ENCODE peak calls at places on chromosomes 6 and 20, in nine cellular contexts. J is transverse colon, D is GM06990, B is fibroblast of lung, E is AG09309, C is endothelial cell of umbilical vein, M is MCF 10A, P is omental fat pad, Q is WERI-Rb-1. W is an unnamed sample.

GRCh38 chr6:90458353-90459224 is 128.3 kb downstream of the MAP3K7 start:
- DNase-seq in D (no peak), E (no peak), C (no peak), Q (no peak), M (peak), P (no peak), B (peak), J (no peak), W (no peak)

GRCh38 chr20:61439251-61439650 is 187.2 kb downstream of the CDH4 start:
- DNase-seq in J (no peak), B (no peak), M (peak), P (no peak), C (no peak), Q (no peak), E (no peak), D (no peak), W (no peak)

GRCh38 chr20:51563597-51564332 is 21.2 kb upstream of the NFATC2 start:
- DNase-seq in M (peak), P (peak), D (no peak), B (peak), Q (no peak), C (peak), E (peak), J (peak), W (no peak)

GRCh38 chr6:85464260-85464644 is 14.4 kb downstream of the NT5E start:
- DNase-seq in J (no peak), P (no peak), D (no peak), C (peak), M (peak), Q (no peak), E (peak), B (peak), W (no peak)

GRCh38 chr20:63080411-63080810 is 73.6 kb upstream of the BHLHE23 start:
- DNase-seq in C (no peak), P (no peak), J (no peak), M (no peak), B (no peak), D (no peak), E (no peak), Q (no peak), W (no peak)

GRCh38 chr6:50602191-50602810 is 111.0 kb upstream of the TFAP2D start:
- DNase-seq in B (peak), E (no peak), D (peak), Q (peak), M (peak), J (no peak), P (no peak), C (peak), W (peak)

GRCh38 chr6:107695061-107695715 is 128.9 kb downstream of the SCML4 start:
- DNase-seq in P (no peak), B (no peak), J (no peak), M (peak), C (no peak), D (no peak), E (no peak), Q (no peak), W (no peak)

GRCh38 chr6:52514514-52514913 is 62.3 kb downstream of the TRAM2 start:
- DNase-seq in D (no peak), B (peak), M (peak), Q (peak), E (no peak), C (no peak), P (no peak), J (no peak), W (no peak)

GRCh38 chr20:16474342-16474741 is 98.9 kb downstream of the KIF16B start:
- DNase-seq in M (no peak), J (no peak), Q (no peak), C (no peak), P (no peak), D (no peak), E (no peak), B (no peak), W (no peak)

DNA sequence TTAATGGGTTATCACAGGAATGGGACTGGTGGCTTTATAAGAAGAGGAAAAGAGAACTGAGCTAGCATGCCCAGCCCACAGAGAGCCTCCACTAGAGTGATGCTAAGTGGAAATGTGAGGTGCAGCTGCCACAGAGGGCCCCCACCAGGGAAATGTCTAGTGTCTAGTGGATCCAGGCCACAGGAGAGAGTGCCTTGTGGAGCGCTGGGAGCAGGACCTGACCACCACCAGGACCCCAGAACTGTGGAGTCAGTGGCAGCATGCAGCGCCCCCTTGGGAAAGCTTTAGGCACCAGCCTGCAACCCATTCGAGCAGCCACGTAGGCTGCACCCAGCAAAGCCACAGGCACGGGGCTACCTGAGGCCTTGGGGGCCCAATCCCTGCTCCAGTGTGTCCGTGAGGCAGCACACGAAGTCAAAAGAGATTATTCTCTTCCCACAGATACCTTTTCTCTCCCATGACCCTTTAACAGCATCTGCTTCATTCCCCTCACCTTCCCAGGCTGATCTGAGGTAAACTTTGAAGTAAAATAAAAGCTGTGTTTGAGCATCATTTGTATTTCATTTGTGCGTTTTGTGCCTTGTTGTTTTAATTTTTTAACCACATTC is 4.4 kb downstream of the HLA-E start:
- DNase-seq in D (no peak), B (no peak), J (no peak), P (no peak), M (no peak), C (peak), Q (no peak), E (no peak), W (no peak)
- TF ChIP-seq CTCF in D (peak), B (peak), J (peak), P (no peak), M (no peak), C (peak), Q (peak), E (no peak), W (peak)

DNA sequence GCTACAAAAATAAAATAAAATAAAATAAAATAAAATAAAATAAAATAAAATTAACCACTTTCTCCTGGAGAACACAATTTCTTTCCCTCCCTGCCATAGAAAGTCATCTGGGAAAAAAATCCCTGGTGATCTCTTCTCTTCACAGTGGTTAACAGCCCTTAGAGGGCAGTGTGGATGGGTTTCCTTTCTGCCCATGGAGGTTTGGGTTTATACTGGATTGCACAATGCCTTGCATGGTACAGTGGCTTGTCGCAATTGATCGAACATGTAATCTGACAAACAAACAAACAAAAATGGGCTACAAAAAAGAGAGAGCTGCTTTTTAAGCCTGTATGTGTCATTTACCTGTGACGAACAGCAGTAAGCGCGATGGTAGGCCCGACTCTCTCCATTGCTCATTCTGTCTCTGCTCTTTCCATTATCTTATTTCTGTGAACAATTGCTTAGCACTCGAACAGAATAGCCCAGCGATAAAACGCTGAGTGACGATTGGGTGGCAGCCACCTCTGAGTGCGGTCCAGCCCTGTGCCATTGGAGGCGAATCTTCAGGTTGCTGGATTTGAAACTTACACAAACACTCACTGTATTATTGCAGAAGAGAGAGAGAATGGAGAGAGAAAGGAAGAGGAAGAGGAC is 166.1 kb downstream of the CD83 start:
- DNase-seq in J (no peak), M (peak), C (no peak), B (no peak), E (no peak), Q (peak), P (no peak), D (no peak), W (no peak)
- TF ChIP-seq CTCF in J (no peak), M (no peak), C (no peak), B (peak), E (peak), Q (peak), P (no peak), D (no peak), W (no peak)

DNA sequence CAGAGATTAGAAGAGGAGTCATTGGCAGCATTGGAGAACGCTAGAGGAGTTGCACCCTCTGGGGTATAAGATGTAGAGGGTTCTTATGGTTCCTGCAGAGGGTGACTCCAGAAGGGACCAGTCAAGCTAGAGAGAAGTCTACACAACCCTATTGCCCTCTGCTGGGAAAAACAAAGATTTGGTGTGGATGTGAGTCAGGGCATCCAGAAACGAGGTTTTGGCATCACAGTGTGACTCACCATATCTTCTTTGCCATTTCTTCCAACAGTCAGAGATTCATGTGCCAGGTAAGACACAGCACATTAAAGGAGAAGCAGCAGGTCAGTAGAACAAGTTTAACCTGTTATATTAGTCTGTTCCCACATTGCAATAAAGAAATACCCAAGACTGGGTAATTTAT is 598.8 kb downstream of the MAFB start:
- DNase-seq in M (peak), C (no peak), P (no peak), J (no peak), Q (no peak), B (no peak), D (no peak), E (no peak), W (no peak)
- TF ChIP-seq CTCF in M (no peak), C (no peak), P (no peak), J (no peak), Q (no peak), B (no peak), D (no peak), E (no peak), W (no peak)

GRCh38 chr20:2654831-2655230 is 2.4 kb downstream of the NOP56 start:
- DNase-seq in E (no peak), J (no peak), Q (no peak), P (no peak), D (no peak), C (no peak), M (no peak), B (no peak), W (no peak)

GRCh38 chr20:2657241-2657640 is 4.8 kb downstream of the NOP56 start:
- DNase-seq in E (no peak), P (no peak), C (no peak), D (no peak), B (no peak), J (no peak), M (no peak), Q (no peak), W (no peak)

GRCh38 chr20:2656471-2657117 is 4.2 kb downstream of the NOP56 start:
- DNase-seq in E (no peak), M (no peak), Q (no peak), C (no peak), B (no peak), J (no peak), P (no peak), D (no peak), W (no peak)

GRCh38 chr20:2654384-2654822 is 2.0 kb downstream of the NOP56 start:
- DNase-seq in B (no peak), Q (no peak), D (no peak), P (no peak), C (no peak), J (no peak), M (no peak), E (no peak), W (no peak)

DNA sequence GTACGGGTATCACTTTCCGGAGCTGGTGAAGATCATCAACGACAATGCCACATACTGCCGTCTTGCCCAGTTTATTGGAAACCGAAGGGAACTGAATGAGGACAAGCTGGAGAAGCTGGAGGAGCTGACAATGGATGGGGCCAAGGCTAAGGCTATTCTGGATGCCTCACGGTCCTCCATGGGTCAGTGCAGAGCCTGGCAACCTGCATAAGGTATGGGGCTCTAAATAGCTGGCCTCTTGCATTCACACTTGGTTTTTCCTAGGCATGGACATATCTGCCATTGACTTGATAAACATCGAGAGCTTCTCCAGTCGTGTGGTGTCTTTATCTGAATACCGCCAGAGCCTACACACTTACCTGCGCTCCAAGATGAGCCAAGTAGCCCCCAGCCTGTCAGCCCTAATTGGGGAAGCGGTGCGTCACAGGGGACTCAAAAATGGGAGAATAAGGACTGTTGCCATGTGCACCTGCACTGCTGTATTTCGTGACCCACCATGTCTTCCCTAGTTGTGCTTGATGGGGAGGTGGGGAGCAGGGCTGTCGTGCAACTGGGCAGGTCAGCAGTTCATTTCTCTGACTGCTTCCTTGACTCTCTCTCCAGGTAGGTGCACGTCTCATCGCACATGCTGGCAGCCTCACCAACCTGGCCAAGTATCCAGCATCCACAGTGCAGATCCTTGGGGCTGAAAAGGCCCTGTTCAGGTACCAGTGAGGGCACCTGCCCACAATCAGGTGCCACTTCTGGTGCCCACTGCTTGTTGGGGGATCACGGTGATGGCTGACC is 3.1 kb downstream of the NOP56 start:
- DNase-seq in Q (no peak), P (no peak), M (no peak), D (no peak), E (no peak), B (no peak), C (no peak), J (no peak), W (no peak)
- TF ChIP-seq CTCF in Q (no peak), P (no peak), M (no peak), D (no peak), E (no peak), B (no peak), C (no peak), J (no peak), W (no peak)

W was measured in GM10248.